ENCODE peak calls at places on chromosomes 4 and X, in four cellular contexts. S is H1, D is GM12878, M is HepG2. X is an unnamed sample.

GRCh38 chrX:44997282-44997813 is 124.4 kb downstream of the KDM6A start:
- DNase-seq in S (no peak), D (no peak), M (no peak), X (no peak)

GRCh38 chr4:185512516-185512915 is 22.8 kb downstream of the PDLIM3 start:
- DNase-seq in S (no peak), D (no peak), M (no peak), X (no peak)

GRCh38 chr4:87574996-87575395 is 33.3 kb upstream of the DSPP start:
- DNase-seq in S (no peak), D (no peak), M (no peak), X (no peak)

GRCh38 chr4:140497428-140497775 is 691 bp downstream of the MGAT4D start:
- DNase-seq in S (no peak), D (no peak), M (no peak), X (no peak)

GRCh38 chr4:127188847-127189246 is 443.9 kb upstream of the INTU start:
- DNase-seq in S (no peak), D (no peak), M (no peak), X (no peak)

GRCh38 chrX:18119856-18120255 is 100.8 kb downstream of the BEND2 start:
- DNase-seq in S (no peak), D (no peak), M (no peak), X (no peak)

GRCh38 chr4:53601251-53601764 is 10.0 kb upstream of the LNX1 start:
- DNase-seq in S (peak), D (no peak), M (peak), X (peak)

GRCh38 chrX:41064028-41064427 is 21.2 kb upstream of the USP9X start:
- DNase-seq in S (no peak), D (no peak), M (no peak), X (no peak)

GRCh38 chrX:68999351-68999750 is 165.9 kb downstream of the PJA1 start:
- DNase-seq in S (no peak), D (no peak), M (no peak), X (no peak)

GRCh38 chr4:79607979-79608378 is 200.0 kb upstream of the GK2 start:
- DNase-seq in S (no peak), D (no peak), M (no peak), X (no peak)

GRCh38 chr4:79609853-79610252 is 201.8 kb upstream of the GK2 start:
- DNase-seq in S (no peak), D (no peak), M (no peak), X (no peak)

GRCh38 chr4:79611026-79611425 is 203.0 kb upstream of the GK2 start:
- DNase-seq in S (no peak), D (no peak), M (no peak), X (no peak)

DNA sequence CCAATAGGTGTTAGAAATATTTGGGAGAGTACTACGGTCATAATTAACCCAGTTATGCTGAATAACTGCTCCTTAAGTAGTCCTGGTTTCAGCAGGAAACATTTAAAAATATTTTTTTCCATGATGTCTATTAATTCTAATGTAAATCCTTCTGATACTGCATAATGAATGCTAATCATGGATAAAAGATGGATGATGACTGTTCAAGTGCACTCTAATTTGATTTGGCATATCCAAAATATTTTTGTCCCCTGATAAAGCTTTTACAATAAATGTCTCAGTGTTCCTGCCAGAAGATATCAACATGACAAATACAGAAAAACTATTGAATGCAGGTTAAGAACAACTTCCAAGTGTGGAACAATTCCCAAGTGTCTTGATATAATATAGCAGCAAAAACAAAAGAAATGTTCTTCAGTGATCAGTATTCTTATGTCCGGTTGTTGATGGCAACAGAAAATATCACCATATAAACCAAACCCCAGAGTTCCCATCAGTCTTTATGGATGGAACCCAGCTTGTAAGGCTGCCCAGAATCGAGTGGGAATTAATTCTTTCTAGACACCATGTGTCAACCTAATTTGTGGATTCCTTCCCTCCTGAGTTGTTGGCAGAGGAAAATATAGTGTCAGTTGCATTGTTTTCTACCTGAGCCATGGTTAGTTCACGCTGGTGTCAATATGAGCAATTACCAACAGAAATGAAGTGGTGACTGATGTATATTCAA is 205.4 kb upstream of the GK2 start:
- DNase-seq in S (no peak), D (no peak), M (no peak), X (no peak)
- TF ChIP-seq SUZ12 in S (no peak), D (no peak), M (no peak), X (no peak)

GRCh38 chr4:122152699-122153328 is 683 bp downstream of the BLTP1 start:
- DNase-seq in S (no peak), D (no peak), M (peak), X (peak)
- TF ChIP-seq ZNF274 in S (no peak), D (no peak), M (no peak), X (no peak)

GRCh38 chr4:93016350-93016749 is 712.6 kb downstream of the GRID2 start:
- DNase-seq in S (no peak), D (no peak), M (no peak), X (no peak)

GRCh38 chr4:93018243-93018642 is 714.5 kb downstream of the GRID2 start:
- DNase-seq in S (no peak), D (no peak), M (no peak), X (no peak)
- TF ChIP-seq SUZ12 in S (no peak), D (no peak), M (no peak), X (no peak)

GRCh38 chrX:119067023-119067739 is 5.6 kb upstream of the CT47C1 start:
- DNase-seq in S (no peak), D (no peak), M (peak), X (peak)
- TF ChIP-seq ZNF274 in S (no peak), D (no peak), M (no peak), X (no peak)

GRCh38 chr4:104113850-104114249 is 380.8 kb downstream of the CXXC4 start:
- DNase-seq in S (no peak), D (no peak), M (no peak), X (no peak)
- TF ChIP-seq SUZ12 in S (no peak), D (no peak), M (no peak), X (no peak)

GRCh38 chr4:15413623-15414019 is 14.2 kb upstream of the C1QTNF7 start:
- DNase-seq in S (no peak), D (no peak), M (no peak), X (no peak)
- TF ChIP-seq ZNF274 in S (no peak), D (no peak), M (no peak), X (no peak)

DNA sequence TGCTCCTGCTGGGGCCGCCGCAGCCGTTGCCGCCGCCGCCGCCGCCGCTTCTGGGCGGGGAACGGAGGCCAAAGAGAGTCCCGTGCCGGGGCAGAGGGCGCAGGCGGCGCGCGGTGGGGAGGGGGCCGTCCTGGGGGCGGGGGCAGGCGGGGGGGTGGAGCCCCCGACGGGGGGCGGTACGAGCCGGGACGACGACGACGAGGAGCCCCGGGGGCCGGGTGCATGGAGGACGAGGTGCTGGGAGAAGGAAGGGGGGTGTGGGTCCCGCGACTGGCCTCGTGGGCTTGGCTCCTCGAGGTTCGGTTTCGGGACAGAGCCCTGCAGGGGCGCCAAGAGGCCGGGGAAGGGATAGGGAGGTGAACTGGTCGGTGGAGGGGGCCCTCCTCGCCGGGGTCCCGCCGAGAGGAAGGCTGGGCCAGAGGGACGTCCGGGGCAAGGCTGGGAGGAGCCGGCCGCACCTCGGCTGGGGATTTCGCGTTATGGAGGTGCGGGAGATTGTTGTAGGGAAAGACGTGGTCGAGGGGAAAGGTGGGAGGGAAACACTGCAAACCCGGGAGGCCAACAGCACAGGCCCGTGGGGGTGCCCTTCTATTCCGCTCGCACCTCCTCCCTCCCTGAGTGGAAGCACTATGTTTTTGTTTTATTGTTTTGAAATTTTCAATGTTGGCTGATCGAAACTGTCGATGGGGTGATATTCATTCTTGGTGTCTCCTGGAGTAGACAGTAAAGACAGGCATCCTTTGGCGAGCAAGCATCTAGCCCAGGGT is 1.9 kb downstream of the BCORL1 start:
- DNase-seq in S (no peak), D (no peak), M (no peak), X (no peak)
- TF ChIP-seq SUZ12 in S (no peak), D (no peak), M (no peak), X (no peak)

GRCh38 chr4:181550381-181550780 is 692.8 kb upstream of the TENM3 start:
- DNase-seq in S (no peak), D (no peak), M (no peak), X (no peak)

GRCh38 chr4:181549789-181550188 is 693.4 kb upstream of the TENM3 start:
- DNase-seq in S (no peak), D (no peak), M (no peak), X (no peak)

DNA sequence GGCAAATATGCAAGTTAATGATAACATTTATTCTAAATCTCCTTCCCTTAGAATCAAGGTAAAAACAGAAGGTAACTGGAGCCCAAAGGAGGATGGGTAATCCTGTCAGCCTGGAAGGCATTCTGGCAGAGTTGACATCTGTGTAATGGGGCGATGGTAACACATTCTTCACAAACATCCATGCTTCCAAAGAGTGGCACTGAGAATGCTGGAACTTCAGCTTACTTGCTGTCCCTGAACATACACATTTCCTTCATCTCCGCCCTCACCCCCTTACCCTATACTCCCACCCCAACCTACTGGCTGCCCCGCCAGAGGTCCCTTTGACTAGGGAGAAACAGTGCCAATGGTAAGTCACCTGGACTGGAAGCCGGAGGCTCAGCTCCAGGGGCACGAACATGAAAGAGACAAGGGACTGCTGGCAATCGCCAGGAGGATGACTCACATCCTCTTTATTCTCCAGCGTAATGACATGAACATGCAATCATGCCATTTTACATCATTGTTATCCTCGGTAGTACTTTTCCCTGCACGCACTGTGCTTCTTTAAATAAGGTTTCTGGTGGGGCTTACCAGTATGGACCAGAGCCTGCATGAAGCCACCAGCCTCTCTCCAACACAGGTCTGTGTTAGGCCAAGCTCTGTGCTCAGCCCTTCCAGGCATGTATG is 694.2 kb upstream of the TENM3 start:
- DNase-seq in S (peak), D (no peak), M (peak), X (no peak)
- TF ChIP-seq ZNF274 in S (no peak), D (no peak), M (no peak), X (no peak)